ENCODE peak calls at places on chromosomes 4 and X, in four cellular contexts. One of them, this sample, is unnamed.

GRCh38 chr4:129806986-129807385 is 711.0 kb downstream of the C4orf33 start:
- DNase-seq in A549: no peak
- DNase-seq in transverse colon: no peak
- DNase-seq in GM12878: no peak
- DNase-seq in this sample: no peak

GRCh38 chr4:5887361-5888221 is 5.3 kb downstream of the CRMP1 start:
- DNase-seq in transverse colon: no peak
- DNase-seq in GM12878: no peak
- DNase-seq in A549: no peak
- DNase-seq in this sample: no peak

GRCh38 chr4:53499791-53500190 is 91.5 kb downstream of the LNX1 start:
- DNase-seq in GM12878: no peak
- DNase-seq in transverse colon: no peak
- DNase-seq in A549: no peak
- DNase-seq in this sample: no peak

GRCh38 chrX:119729408-119730201 is 28.8 kb upstream of the SOWAHD start:
- DNase-seq in A549: peak; percentile 70
- DNase-seq in GM12878: peak; percentile 31
- DNase-seq in transverse colon: peak; percentile 64
- DNase-seq in this sample: no peak

GRCh38 chr4:176432811-176433540 is 113.2 kb downstream of the SPCS3 start:
- DNase-seq in A549: no peak
- DNase-seq in GM12878: no peak
- DNase-seq in transverse colon: no peak
- DNase-seq in this sample: no peak

GRCh38 chrX:57286507-57287251 is at the start of gene FAAH2:
- DNase-seq in A549: peak; percentile 30
- DNase-seq in transverse colon: peak; percentile 79
- DNase-seq in GM12878: peak; percentile 23
- DNase-seq in this sample: no peak

GRCh38 chrX:68498508-68499379 is at the start of gene YIPF6:
- DNase-seq in GM12878: no peak
- DNase-seq in A549: peak; percentile 85
- DNase-seq in transverse colon: peak; percentile 83
- DNase-seq in this sample: peak; percentile 79

GRCh38 chrX:7068939-7069367 is 78.6 kb upstream of the STS start:
- DNase-seq in transverse colon: no peak
- DNase-seq in GM12878: no peak
- DNase-seq in A549: no peak
- DNase-seq in this sample: no peak

GRCh38 chrX:6041630-6042029 is 187.0 kb downstream of the NLGN4X start:
- DNase-seq in A549: no peak
- DNase-seq in GM12878: no peak
- DNase-seq in transverse colon: no peak
- DNase-seq in this sample: no peak

GRCh38 chr4:8702516-8703400 is 110.2 kb downstream of the CPZ start:
- DNase-seq in A549: no peak
- DNase-seq in transverse colon: no peak
- DNase-seq in GM12878: no peak
- DNase-seq in this sample: no peak

GRCh38 chrX:109886122-109886761 is 116.7 kb upstream of the TMEM164 start:
- DNase-seq in GM12878: no peak
- DNase-seq in A549: peak; percentile 57
- DNase-seq in transverse colon: peak; percentile 26
- DNase-seq in this sample: peak; percentile 48

GRCh38 chr4:78864405-78865024 is 74.7 kb downstream of the PAQR3 start:
- DNase-seq in transverse colon: no peak
- DNase-seq in A549: peak; percentile 76
- DNase-seq in GM12878: peak; percentile 44
- DNase-seq in this sample: no peak

GRCh38 chrX:153726286-153727107 is 1.8 kb downstream of the ABCD1 start:
- DNase-seq in GM12878: peak; percentile 48
- DNase-seq in transverse colon: peak; percentile 71
- DNase-seq in A549: no peak
- DNase-seq in this sample: peak; percentile 81

GRCh38 chrX:151973851-151974335 is 583 bp downstream of the GABRE start:
- DNase-seq in transverse colon: peak; percentile 21
- DNase-seq in A549: no peak
- DNase-seq in GM12878: no peak
- DNase-seq in this sample: peak; percentile 44

GRCh38 chr4:165700855-165701254 is 172.2 kb upstream of the TLL1 start:
- DNase-seq in A549: peak; percentile 6
- DNase-seq in GM12878: no peak
- DNase-seq in transverse colon: no peak
- DNase-seq in this sample: no peak

GRCh38 chr4:113979157-113979972 is at the start of gene ARSJ:
- DNase-seq in GM12878: no peak
- DNase-seq in A549: peak; percentile 58
- DNase-seq in transverse colon: peak; percentile 54
- DNase-seq in this sample: peak; percentile 93

GRCh38 chrX:56120242-56120641 is 111.9 kb upstream of the KLF8 start:
- DNase-seq in A549: no peak
- DNase-seq in GM12878: no peak
- DNase-seq in transverse colon: no peak
- DNase-seq in this sample: no peak

GRCh38 chr4:108113229-108113628 is 55.5 kb downstream of the LEF1 start:
- DNase-seq in GM12878: no peak
- DNase-seq in transverse colon: no peak
- DNase-seq in A549: no peak
- DNase-seq in this sample: no peak

DNA sequence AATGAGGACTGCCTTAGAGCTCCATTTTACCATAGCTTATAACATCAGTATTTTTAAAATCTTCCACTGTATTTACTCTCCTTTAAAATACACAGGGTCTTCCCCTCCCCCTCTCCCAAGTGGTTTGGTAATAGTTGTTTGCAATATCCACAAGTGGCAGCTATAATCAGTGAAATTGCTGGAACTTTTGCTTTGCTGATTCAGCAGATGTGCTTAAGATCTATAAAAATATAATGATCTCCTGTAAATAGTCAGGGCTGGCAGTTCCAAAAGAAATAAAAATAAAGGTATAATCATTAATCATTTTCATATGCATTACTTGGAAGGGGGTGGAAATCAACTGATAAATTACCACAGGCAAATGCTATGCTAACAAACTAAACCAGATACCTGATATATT is 345.2 kb downstream of the KLHL13 start:
- DNase-seq in transverse colon: no peak
- DNase-seq in GM12878: no peak
- DNase-seq in A549: no peak
- DNase-seq in this sample: no peak
- H3K4me3 ChIP-seq in transverse colon: no peak overlapping the region
- H3K4me3 ChIP-seq in GM12878: no peak overlapping the region
- H3K4me3 ChIP-seq in A549: no peak overlapping the region
- H3K4me3 ChIP-seq in this sample: no peak overlapping the region

GRCh38 chrX:49019599-49020249 is 17.7 kb upstream of the GRIPAP1 start:
- DNase-seq in GM12878: no peak
- DNase-seq in transverse colon: no peak
- DNase-seq in A549: no peak
- DNase-seq in this sample: no peak
- TF ChIP-seq EP300 in GM12878: no peak
- TF ChIP-seq EP300 in transverse colon: no peak
- TF ChIP-seq EP300 in A549: no peak
- TF ChIP-seq EP300 in this sample: no peak

GRCh38 chrX:51860679-51861078 is 32.7 kb upstream of the MAGED1 start:
- DNase-seq in A549: peak; percentile 25
- DNase-seq in transverse colon: peak; percentile 14
- DNase-seq in GM12878: no peak
- DNase-seq in this sample: no peak

GRCh38 chrX:51857159-51857733 is 36.2 kb upstream of the MAGED1 start:
- DNase-seq in GM12878: no peak
- DNase-seq in A549: no peak
- DNase-seq in transverse colon: no peak
- DNase-seq in this sample: no peak

GRCh38 chrX:51866156-51866555 is 27.3 kb upstream of the MAGED1 start:
- DNase-seq in transverse colon: no peak
- DNase-seq in A549: no peak
- DNase-seq in GM12878: no peak
- DNase-seq in this sample: no peak

GRCh38 chrX:51867626-51868025 is 25.8 kb upstream of the MAGED1 start:
- DNase-seq in transverse colon: no peak
- DNase-seq in A549: no peak
- DNase-seq in GM12878: no peak
- DNase-seq in this sample: no peak

GRCh38 chrX:51862920-51863319 is 30.5 kb upstream of the MAGED1 start:
- DNase-seq in GM12878: no peak
- DNase-seq in transverse colon: no peak
- DNase-seq in A549: no peak
- DNase-seq in this sample: no peak
- H3K4me3 ChIP-seq in GM12878: no peak overlapping the region
- H3K4me3 ChIP-seq in transverse colon: no peak overlapping the region
- H3K4me3 ChIP-seq in A549: no peak overlapping the region
- H3K4me3 ChIP-seq in this sample: no peak overlapping the region

GRCh38 chr4:185322805-185323204 is 72.9 kb downstream of the LRP2BP start:
- DNase-seq in transverse colon: no peak
- DNase-seq in A549: no peak
- DNase-seq in GM12878: no peak
- DNase-seq in this sample: no peak

GRCh38 chr4:185312699-185313098 is 83.0 kb downstream of the LRP2BP start:
- DNase-seq in transverse colon: no peak
- DNase-seq in A549: no peak
- DNase-seq in GM12878: no peak
- DNase-seq in this sample: no peak

GRCh38 chr4:185317880-185318279 is 77.8 kb downstream of the LRP2BP start:
- DNase-seq in transverse colon: no peak
- DNase-seq in A549: no peak
- DNase-seq in GM12878: no peak
- DNase-seq in this sample: no peak

GRCh38 chr4:185318679-185319078 is 77.0 kb downstream of the LRP2BP start:
- DNase-seq in A549: peak; percentile 50
- DNase-seq in transverse colon: no peak
- DNase-seq in GM12878: no peak
- DNase-seq in this sample: no peak
- TF ChIP-seq EP300 in A549: no peak
- TF ChIP-seq EP300 in transverse colon: no peak
- TF ChIP-seq EP300 in GM12878: no peak
- TF ChIP-seq EP300 in this sample: no peak

GRCh38 chr4:25095756-25096552 is 64.3 kb downstream of the SEPSECS start:
- DNase-seq in A549: no peak
- DNase-seq in transverse colon: no peak
- DNase-seq in GM12878: no peak
- DNase-seq in this sample: no peak
- H3K4me3 ChIP-seq in A549: no peak overlapping the region
- H3K4me3 ChIP-seq in transverse colon: no peak overlapping the region
- H3K4me3 ChIP-seq in GM12878: no peak overlapping the region
- H3K4me3 ChIP-seq in this sample: no peak overlapping the region

GRCh38 chr4:168664242-168664897 is 167.5 kb downstream of the PALLD start:
- DNase-seq in A549: no peak
- DNase-seq in transverse colon: no peak
- DNase-seq in GM12878: no peak
- DNase-seq in this sample: no peak
- TF ChIP-seq EP300 in A549: no peak
- TF ChIP-seq EP300 in transverse colon: no peak
- TF ChIP-seq EP300 in GM12878: no peak
- TF ChIP-seq EP300 in this sample: no peak

GRCh38 chr4:123446791-123447474 is 50.3 kb downstream of the SPRY1 start:
- DNase-seq in GM12878: no peak
- DNase-seq in transverse colon: no peak
- DNase-seq in A549: no peak
- DNase-seq in this sample: no peak

GRCh38 chr4:123443401-123444297 is 47.1 kb downstream of the SPRY1 start:
- DNase-seq in GM12878: peak; percentile 54
- DNase-seq in transverse colon: peak; percentile 19
- DNase-seq in A549: no peak
- DNase-seq in this sample: no peak

GRCh38 chr4:123449780-123450179 is 53.2 kb downstream of the SPRY1 start:
- DNase-seq in transverse colon: no peak
- DNase-seq in A549: no peak
- DNase-seq in GM12878: peak; percentile 51
- DNase-seq in this sample: no peak

GRCh38 chr4:123449362-123449761 is 52.8 kb downstream of the SPRY1 start:
- DNase-seq in GM12878: no peak
- DNase-seq in transverse colon: no peak
- DNase-seq in A549: no peak
- DNase-seq in this sample: no peak

GRCh38 chr4:123444298-123444731 is 47.7 kb downstream of the SPRY1 start:
- DNase-seq in transverse colon: peak; percentile 55
- DNase-seq in A549: no peak
- DNase-seq in GM12878: peak; percentile 45
- DNase-seq in this sample: peak; percentile 25
- H3K4me3 ChIP-seq in transverse colon: no peak overlapping the region
- H3K4me3 ChIP-seq in A549: no peak overlapping the region
- H3K4me3 ChIP-seq in GM12878: peak overlapping the region; percentile 29
- H3K4me3 ChIP-seq in this sample: peak overlapping the region; percentile 21

DNA sequence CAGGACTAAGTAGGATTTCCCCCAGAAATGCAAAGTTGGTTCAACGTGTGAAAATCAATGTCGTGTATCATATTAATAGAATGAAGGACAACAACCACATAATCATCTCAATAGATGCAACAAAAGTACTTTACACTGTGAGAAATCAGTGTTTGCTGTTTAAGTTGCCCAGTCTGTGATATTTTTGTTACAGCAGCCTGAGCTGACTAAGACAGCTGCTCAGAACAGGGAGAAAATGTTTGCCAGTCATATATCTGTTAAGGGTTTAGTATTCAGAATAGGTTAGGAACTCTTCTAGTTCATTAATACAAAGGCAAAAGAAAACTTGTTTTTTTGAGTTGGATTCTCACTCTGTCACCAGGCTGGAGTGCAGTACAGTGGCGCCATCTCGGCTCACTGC is 12.5 kb downstream of the MAEA start:
- DNase-seq in A549: no peak
- DNase-seq in transverse colon: no peak
- DNase-seq in GM12878: no peak
- DNase-seq in this sample: no peak
- TF ChIP-seq EP300 in A549: no peak
- TF ChIP-seq EP300 in transverse colon: no peak
- TF ChIP-seq EP300 in GM12878: no peak
- TF ChIP-seq EP300 in this sample: no peak

DNA sequence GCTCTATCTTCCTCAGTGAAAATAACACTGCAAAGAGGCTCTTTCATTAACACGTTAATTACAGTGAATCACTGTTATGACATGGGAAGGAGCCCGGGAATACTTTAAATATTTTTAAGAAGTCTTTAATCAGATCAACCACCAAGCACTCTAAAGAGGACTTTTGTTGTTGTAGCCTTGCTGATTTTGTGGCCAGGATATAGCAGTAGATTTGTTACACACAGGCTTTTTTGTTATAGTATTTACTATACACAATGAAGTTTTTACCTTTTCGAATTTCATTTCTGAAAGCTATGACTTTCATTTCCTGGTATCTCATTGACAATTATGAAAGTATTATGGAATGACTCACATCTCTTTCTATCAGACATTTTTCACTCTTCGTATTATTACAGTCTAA is 20.3 kb downstream of the FGF13 start:
- DNase-seq in transverse colon: no peak
- DNase-seq in GM12878: no peak
- DNase-seq in A549: no peak
- DNase-seq in this sample: no peak
- H3K4me3 ChIP-seq in transverse colon: no peak overlapping the region
- H3K4me3 ChIP-seq in GM12878: no peak overlapping the region
- H3K4me3 ChIP-seq in A549: no peak overlapping the region
- H3K4me3 ChIP-seq in this sample: no peak overlapping the region

This sample was measured in upper lobe of left lung.